ENCODE peak calls at places on chromosomes 3 and 15, in seven cellular contexts. G is ovary, O is astrocyte, F is A549, T is cardiac fibroblast, I is SK-N-SH, Z is BJ. A is an unnamed sample.

GRCh38 chr3:71461749-71462483 is 121.6 kb downstream of the FOXP1 start:
- DNase-seq in G (no peak), O (peak), F (no peak), T (no peak), I (no peak), Z (no peak), A (no peak)

GRCh38 chr3:56801597-56802410 is at the start of gene ARHGEF3:
- DNase-seq in G (peak), O (peak), F (peak), T (peak), I (peak), Z (no peak), A (peak)

GRCh38 chr15:55824857-55825613 is 82.1 kb upstream of the PRTG start:
- DNase-seq in G (no peak), O (no peak), F (no peak), T (no peak), I (no peak), Z (no peak), A (no peak)

GRCh38 chr3:2166552-2166951 is 67.9 kb downstream of the CNTN4 start:
- DNase-seq in G (no peak), O (no peak), F (no peak), T (no peak), I (peak), Z (no peak), A (no peak)

GRCh38 chr15:39918688-39919385 is 1.2 kb downstream of the GPR176 start:
- DNase-seq in G (no peak), O (peak), F (no peak), T (peak), I (no peak), Z (peak), A (peak)

GRCh38 chr3:133487920-133488540 is 85.5 kb upstream of the CDV3 start:
- DNase-seq in G (no peak), O (no peak), F (peak), T (peak), I (no peak), Z (no peak), A (peak)

GRCh38 chr3:71510485-71510884 is 73.0 kb downstream of the FOXP1 start:
- DNase-seq in G (no peak), O (peak), F (peak), T (peak), I (no peak), Z (no peak), A (peak)

GRCh38 chr15:78915341-78916087 is 29.3 kb downstream of the CTSH start:
- DNase-seq in G (no peak), O (peak), F (no peak), T (no peak), I (no peak), Z (no peak), A (peak)

GRCh38 chr3:187744169-187745151 is 808 bp downstream of the BCL6 start:
- DNase-seq in G (peak), O (peak), F (peak), T (peak), I (peak), Z (no peak), A (peak)

GRCh38 chr3:115324056-115324455 is 177.0 kb upstream of the ZBTB20 start:
- DNase-seq in G (no peak), O (no peak), F (no peak), T (no peak), I (no peak), Z (no peak), A (no peak)

GRCh38 chr15:69893863-69894262 is 203.9 kb downstream of the TLE3 start:
- DNase-seq in G (no peak), O (peak), F (no peak), T (peak), I (peak), Z (no peak), A (peak)

GRCh38 chr3:133941390-133941789 is 45.7 kb upstream of the RAB6B start:
- DNase-seq in G (peak), O (peak), F (no peak), T (peak), I (no peak), Z (no peak), A (peak)

GRCh38 chr3:67602816-67603215 is 51.6 kb downstream of the SUCLG2 start:
- DNase-seq in G (no peak), O (no peak), F (no peak), T (no peak), I (no peak), Z (no peak), A (no peak)

GRCh38 chr3:71110531-71111222 is 472.9 kb downstream of the FOXP1 start:
- DNase-seq in G (no peak), O (no peak), F (no peak), T (no peak), I (no peak), Z (no peak), A (no peak)

GRCh38 chr3:190281308-190282051 is 40.8 kb downstream of the CLDN1 start:
- DNase-seq in G (no peak), O (no peak), F (no peak), T (peak), I (no peak), Z (no peak), A (peak)

GRCh38 chr15:80849308-80849707 is 70.1 kb downstream of the CEMIP start:
- DNase-seq in G (no peak), O (peak), F (peak), T (peak), I (no peak), Z (peak), A (peak)

GRCh38 chr3:94937980-94938379 is 875.1 kb downstream of the NSUN3 start:
- DNase-seq in G (no peak), O (no peak), F (no peak), T (no peak), I (no peak), Z (no peak), A (no peak)

GRCh38 chr3:94423566-94423965 is 360.7 kb downstream of the NSUN3 start:
- DNase-seq in G (no peak), O (peak), F (no peak), T (peak), I (no peak), Z (peak), A (peak)

GRCh38 chr3:100399341-100400071 is 1.4 kb downstream of the TOMM70 start:
- DNase-seq in G (no peak), O (no peak), F (no peak), T (no peak), I (peak), Z (no peak), A (peak)

GRCh38 chr15:52527898-52528464 is 699 bp downstream of the MYO5A start:
- DNase-seq in G (no peak), O (peak), F (peak), T (peak), I (peak), Z (no peak), A (peak)

GRCh38 chr3:40768536-40768935 is 243.8 kb downstream of the ZNF621 start:
- DNase-seq in G (no peak), O (no peak), F (no peak), T (no peak), I (no peak), Z (no peak), A (peak)

GRCh38 chr3:8959683-8960082 is 3.6 kb downstream of the RAD18 start:
- DNase-seq in G (no peak), O (no peak), F (no peak), T (no peak), I (no peak), Z (no peak), A (no peak)

GRCh38 chr15:37733628-37734027 is 200.8 kb upstream of the TMCO5A start:
- DNase-seq in G (no peak), O (no peak), F (no peak), T (no peak), I (no peak), Z (no peak), A (peak)

GRCh38 chr15:25784876-25785642 is 78.1 kb downstream of the ATP10A start:
- DNase-seq in G (peak), O (peak), F (no peak), T (peak), I (no peak), Z (peak), A (peak)

GRCh38 chr3:170225166-170225565 is 2.9 kb downstream of the PRKCI start:
- DNase-seq in G (no peak), O (no peak), F (no peak), T (no peak), I (no peak), Z (no peak), A (no peak)

GRCh38 chr3:170226426-170226960 is 4.3 kb downstream of the PRKCI start:
- DNase-seq in G (no peak), O (peak), F (no peak), T (peak), I (no peak), Z (no peak), A (peak)

GRCh38 chr3:170221924-170222646 is at the start of gene PRKCI:
- DNase-seq in G (peak), O (peak), F (peak), T (peak), I (peak), Z (peak), A (peak)

GRCh38 chr3:170220871-170221270 is 1.4 kb upstream of the PRKCI start:
- DNase-seq in G (no peak), O (peak), F (no peak), T (no peak), I (no peak), Z (no peak), A (peak)

GRCh38 chr3:170222647-170223541 is 670 bp downstream of the PRKCI start:
- DNase-seq in G (no peak), O (no peak), F (peak), T (no peak), I (peak), Z (no peak), A (peak)
- TF ChIP-seq CTCF in G (peak), O (no peak), F (no peak), T (no peak), I (peak), Z (no peak), A (peak)

GRCh38 chr15:77817434-77817833 is 184.7 kb upstream of the LINGO1 start:
- DNase-seq in G (no peak), O (no peak), F (no peak), T (no peak), I (no peak), Z (no peak), A (no peak)

GRCh38 chr15:77818484-77819270 is 186.0 kb upstream of the LINGO1 start:
- DNase-seq in G (no peak), O (no peak), F (no peak), T (no peak), I (no peak), Z (no peak), A (no peak)

GRCh38 chr15:77819841-77820728 is 187.4 kb upstream of the LINGO1 start:
- DNase-seq in G (no peak), O (no peak), F (peak), T (no peak), I (peak), Z (no peak), A (no peak)

GRCh38 chr15:77821188-77821958 is 188.7 kb upstream of the LINGO1 start:
- DNase-seq in G (peak), O (peak), F (peak), T (peak), I (peak), Z (no peak), A (peak)

DNA sequence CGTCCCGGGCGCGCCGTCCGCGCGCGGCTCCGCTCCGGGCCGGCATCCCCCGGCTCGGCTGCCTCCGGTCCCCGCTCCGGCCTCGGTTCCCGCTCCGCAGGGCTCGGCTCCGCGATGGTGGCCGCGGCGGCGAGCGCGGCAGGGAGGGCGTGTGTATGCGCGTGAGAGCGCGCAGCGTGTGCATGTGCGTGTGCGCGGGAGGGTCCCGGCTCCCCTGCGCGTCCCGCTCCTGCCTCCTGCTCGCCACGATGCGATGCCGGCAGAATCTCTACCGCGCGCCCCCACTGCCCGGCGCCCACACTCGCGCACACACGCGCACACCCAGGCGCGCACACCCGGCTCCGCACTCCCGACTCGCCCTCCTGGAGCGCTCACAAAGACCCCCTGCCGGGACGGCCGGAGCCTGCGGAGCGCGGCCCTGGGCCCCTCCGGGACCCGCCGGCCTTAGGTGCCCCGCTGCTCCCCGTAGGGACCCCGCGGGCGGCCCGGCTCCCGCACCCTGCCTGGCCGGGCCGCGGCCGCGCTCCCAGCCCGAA is 186.6 kb upstream of the LINGO1 start:
- DNase-seq in G (no peak), O (no peak), F (peak), T (no peak), I (peak), Z (no peak), A (no peak)
- H3K4me3 ChIP-seq in G (no peak), O (no peak), F (peak), T (no peak), I (no peak), Z (no peak), A (no peak)

GRCh38 chr3:128170866-128171516 is 17.7 kb downstream of the EEFSEC start:
- DNase-seq in G (peak), O (peak), F (peak), T (peak), I (peak), Z (peak), A (peak)
- TF ChIP-seq CTCF in G (peak), O (peak), F (peak), T (peak), I (peak), Z (peak), A (peak)

GRCh38 chr3:180610981-180611380 is 9.0 kb downstream of the TTC14 start:
- DNase-seq in G (no peak), O (no peak), F (no peak), T (no peak), I (no peak), Z (peak), A (peak)
- H3K4me3 ChIP-seq in G (no peak), O (no peak), F (no peak), T (no peak), I (no peak), Z (no peak), A (no peak)

DNA sequence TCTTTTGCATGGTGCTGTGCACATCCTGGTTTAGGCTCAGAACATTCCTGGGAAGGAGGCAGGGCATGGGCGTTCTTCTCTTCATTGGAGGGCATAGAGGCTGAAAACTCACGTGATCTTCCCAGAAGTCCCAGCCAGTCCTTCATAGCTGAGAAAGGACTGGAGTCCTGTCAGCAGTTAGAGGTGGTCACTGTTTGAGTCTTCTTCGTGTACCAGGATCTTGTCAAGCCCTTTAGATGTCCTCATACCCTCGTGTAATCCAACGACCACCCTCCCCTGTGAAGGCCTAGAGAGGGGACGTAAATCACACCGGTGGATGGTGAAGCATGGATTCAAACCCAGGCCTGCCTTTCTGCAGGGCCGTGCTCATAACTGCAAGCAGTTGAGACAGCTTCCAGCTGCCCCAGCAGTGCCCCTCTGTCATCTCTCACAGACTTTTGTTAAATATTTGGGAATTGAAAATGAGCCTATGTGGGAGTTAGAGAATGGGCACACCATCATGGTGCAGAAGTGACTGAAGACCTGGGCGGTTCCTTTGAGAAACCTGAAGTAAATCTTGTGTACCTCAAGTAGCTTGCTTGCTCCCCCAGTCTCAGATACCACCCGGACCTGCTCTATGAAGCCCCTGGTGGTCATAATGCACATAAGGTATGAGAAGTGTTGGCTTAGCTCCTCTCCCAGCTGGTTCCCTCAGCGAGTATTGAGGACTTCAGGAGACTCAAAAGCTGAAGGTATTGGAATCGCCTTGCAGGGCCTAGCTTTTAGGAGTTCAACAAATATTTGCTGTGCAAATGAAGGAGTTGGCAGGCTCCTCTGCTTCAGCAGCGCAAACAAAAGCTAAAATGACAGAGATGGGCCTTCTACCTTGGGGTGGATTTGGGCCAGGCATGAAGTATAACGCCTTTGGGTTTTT is 1.4 kb downstream of the CMTM8 start:
- DNase-seq in G (no peak), O (no peak), F (peak), T (peak), I (peak), Z (no peak), A (no peak)
- TF ChIP-seq CTCF in G (no peak), O (peak), F (peak), T (peak), I (peak), Z (peak), A (peak)

GRCh38 chr3:65356331-65357286 is 668.8 kb upstream of the ADAMTS9 start:
- DNase-seq in G (peak), O (no peak), F (no peak), T (no peak), I (peak), Z (no peak), A (no peak)
- H3K4me3 ChIP-seq in G (no peak), O (no peak), F (no peak), T (peak), I (no peak), Z (peak), A (no peak)

DNA sequence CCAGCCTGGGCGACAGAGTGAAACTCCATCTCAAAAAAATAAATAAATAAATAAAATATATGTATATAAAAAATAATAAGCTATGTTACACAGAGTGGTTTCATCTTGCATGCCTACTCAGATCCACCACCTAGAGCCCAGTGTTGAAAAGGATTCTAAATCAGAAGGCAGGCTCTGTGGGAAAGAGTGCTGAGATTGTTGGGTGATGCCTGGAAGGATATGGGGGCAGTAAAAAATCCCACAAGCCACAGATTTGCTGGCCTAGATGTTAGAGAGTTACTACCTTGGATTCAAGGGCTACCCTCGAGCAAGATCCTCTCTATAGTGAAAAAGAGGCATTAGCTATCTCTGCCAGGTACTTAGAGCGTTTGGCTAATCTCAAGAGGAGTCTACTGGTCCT is 144.3 kb downstream of the STAC start:
- DNase-seq in G (no peak), O (no peak), F (no peak), T (no peak), I (no peak), Z (no peak), A (no peak)
- TF ChIP-seq CTCF in G (no peak), O (no peak), F (no peak), T (no peak), I (no peak), Z (no peak), A (no peak)